ENCODE peak calls at places on chromosomes 3 and 15, in seven cellular contexts. Z, G, K, E, L, B and H are unnamed samples.

GRCh38 chr3:102092617-102093466 is 243.5 kb downstream of the NFKBIZ start:
- DNase-seq in Z (no peak), G (no peak), K (peak), E (no peak), L (no peak), B (no peak), H (no peak)

GRCh38 chr15:78085928-78086327 is 6.4 kb upstream of the SH2D7 start:
- DNase-seq in Z (no peak), G (no peak), K (no peak), E (no peak), L (no peak), B (peak), H (no peak)

GRCh38 chr15:101675796-101676582 is 23.8 kb upstream of the TM2D3 start:
- DNase-seq in Z (no peak), G (peak), K (no peak), E (no peak), L (no peak), B (no peak), H (no peak)

GRCh38 chr15:77021803-77022381 is 27.0 kb downstream of the PSTPIP1 start:
- DNase-seq in Z (no peak), G (peak), K (peak), E (peak), L (peak), B (peak), H (peak)

GRCh38 chr15:28080386-28080785 is 18.7 kb downstream of the OCA2 start:
- DNase-seq in Z (no peak), G (no peak), K (no peak), E (no peak), L (no peak), B (no peak), H (no peak)

GRCh38 chr15:56989411-56989924 is 71.0 kb downstream of the TCF12 start:
- DNase-seq in Z (no peak), G (no peak), K (no peak), E (no peak), L (no peak), B (no peak), H (no peak)

GRCh38 chr15:77497108-77497737 is 76.5 kb downstream of the HMG20A start:
- DNase-seq in Z (no peak), G (peak), K (no peak), E (peak), L (no peak), B (no peak), H (no peak)

GRCh38 chr15:68631621-68632051 is 52.8 kb downstream of the CORO2B start:
- DNase-seq in Z (no peak), G (no peak), K (no peak), E (no peak), L (peak), B (no peak), H (no peak)

GRCh38 chr3:156489462-156489911 is 65.4 kb downstream of the SSR3 start:
- DNase-seq in Z (no peak), G (peak), K (no peak), E (no peak), L (no peak), B (no peak), H (no peak)

GRCh38 chr3:172201990-172202318 is 162.6 kb downstream of the FNDC3B start:
- DNase-seq in Z (no peak), G (peak), K (no peak), E (no peak), L (no peak), B (no peak), H (peak)

GRCh38 chr3:10187944-10188343 is 23.2 kb downstream of the IRAK2 start:
- DNase-seq in Z (no peak), G (no peak), K (no peak), E (no peak), L (no peak), B (no peak), H (no peak)

GRCh38 chr15:25175033-25175788 is 220.4 kb downstream of the SNRPN start:
- DNase-seq in Z (no peak), G (no peak), K (no peak), E (peak), L (no peak), B (no peak), H (no peak)

GRCh38 chr3:72663429-72663828 is 184.8 kb downstream of the SHQ1 start:
- DNase-seq in Z (no peak), G (peak), K (no peak), E (no peak), L (no peak), B (no peak), H (no peak)

GRCh38 chr3:107217161-107217560 is 160.1 kb upstream of the CCDC54 start:
- DNase-seq in Z (no peak), G (no peak), K (no peak), E (no peak), L (no peak), B (peak), H (peak)

GRCh38 chr15:77025471-77025901 is 30.6 kb downstream of the PSTPIP1 start:
- DNase-seq in Z (no peak), G (no peak), K (no peak), E (peak), L (peak), B (no peak), H (no peak)

GRCh38 chr3:41200669-41201021 is 1.3 kb downstream of the CTNNB1 start:
- DNase-seq in Z (no peak), G (no peak), K (peak), E (no peak), L (peak), B (no peak), H (no peak)

GRCh38 chr15:28112101-28112760 is 13.1 kb upstream of the OCA2 start:
- DNase-seq in Z (no peak), G (no peak), K (no peak), E (no peak), L (no peak), B (no peak), H (no peak)

GRCh38 chr3:185328324-185329004 is 34.5 kb upstream of the MAP3K13 start:
- DNase-seq in Z (no peak), G (no peak), K (no peak), E (no peak), L (no peak), B (no peak), H (no peak)

GRCh38 chr3:140355481-140355880 is 322.4 kb upstream of the TRIM42 start:
- DNase-seq in Z (no peak), G (no peak), K (no peak), E (no peak), L (no peak), B (no peak), H (no peak)

GRCh38 chr3:52176951-52177700 is 20.8 kb upstream of the ALAS1 start:
- DNase-seq in Z (no peak), G (no peak), K (no peak), E (no peak), L (no peak), B (no peak), H (no peak)

GRCh38 chr3:122409392-122409791 is 6.5 kb downstream of the WDR5B start:
- DNase-seq in Z (no peak), G (no peak), K (peak), E (no peak), L (no peak), B (no peak), H (no peak)

GRCh38 chr3:168952551-168952950 is 711.0 kb downstream of the MECOM start:
- DNase-seq in Z (no peak), G (peak), K (peak), E (no peak), L (no peak), B (no peak), H (no peak)

GRCh38 chr3:105835606-105836005 is 33.2 kb downstream of the CBLB start:
- DNase-seq in Z (no peak), G (no peak), K (no peak), E (no peak), L (no peak), B (no peak), H (no peak)

GRCh38 chr3:16369247-16369646 is 104.2 kb downstream of the OXNAD1 start:
- DNase-seq in Z (no peak), G (no peak), K (no peak), E (no peak), L (no peak), B (no peak), H (no peak)

GRCh38 chr3:152376351-152377183 is 107.8 kb downstream of the MBNL1 start:
- DNase-seq in Z (no peak), G (no peak), K (peak), E (no peak), L (no peak), B (no peak), H (no peak)

GRCh38 chr15:70387993-70388392 is 290.3 kb upstream of the TLE3 start:
- DNase-seq in Z (no peak), G (no peak), K (no peak), E (no peak), L (no peak), B (no peak), H (no peak)